ENCODE peak calls at places on chromosomes 11 and 22, in eight cellular contexts. P, H, M, O, I, S, R and X are unnamed samples.

GRCh38 chr22:50361688-50362087 is 18.6 kb downstream of the PPP6R2 start:
- DNase-seq in P (no peak), H (no peak), M (no peak), O (no peak), I (no peak), S (no peak), R (no peak), X (no peak)

GRCh38 chr11:87425391-87425790 is 387.7 kb downstream of the TMEM135 start:
- DNase-seq in P (no peak), H (no peak), M (no peak), O (peak; percentile 59), I (no peak), S (no peak), R (no peak), X (no peak)

GRCh38 chr11:20013346-20014066 is 146.8 kb downstream of the DBX1 start:
- DNase-seq in P (no peak), H (no peak), M (peak; percentile 73), O (peak; percentile 39), I (no peak), S (no peak), R (no peak), X (no peak)

GRCh38 chr11:117232911-117233409 is 489 bp downstream of the RNF214 start:
- DNase-seq in P (no peak), H (no peak), M (no peak), O (no peak), I (no peak), S (peak; percentile 49), R (peak; percentile 83), X (no peak)

GRCh38 chr11:94504689-94505293 is 7.5 kb upstream of the C11orf97 start:
- DNase-seq in P (no peak), H (no peak), M (peak; percentile 43), O (peak; percentile 68), I (peak; percentile 30), S (peak; percentile 74), R (peak; percentile 52), X (peak; percentile 27)

GRCh38 chr11:102256251-102256650 is 61.0 kb upstream of the BIRC3 start:
- DNase-seq in P (no peak), H (no peak), M (no peak), O (peak; percentile 79), I (no peak), S (no peak), R (no peak), X (no peak)

GRCh38 chr11:68867067-68867466 is 25.4 kb upstream of the CPT1A start:
- DNase-seq in P (no peak), H (no peak), M (no peak), O (no peak), I (no peak), S (no peak), R (no peak), X (no peak)

GRCh38 chr22:31287818-31288495 is 4.3 kb downstream of the PIK3IP1 start:
- DNase-seq in P (no peak), H (no peak), M (no peak), O (no peak), I (no peak), S (no peak), R (no peak), X (no peak)

GRCh38 chr22:17381237-17381913 is 12.1 kb downstream of the CECR2 start:
- DNase-seq in P (no peak), H (no peak), M (peak; percentile 24), O (no peak), I (no peak), S (peak; percentile 38), R (no peak), X (no peak)

GRCh38 chr11:26587073-26587472 is 15.0 kb upstream of the MUC15 start:
- DNase-seq in P (no peak), H (no peak), M (no peak), O (no peak), I (no peak), S (no peak), R (no peak), X (no peak)

GRCh38 chr11:35357893-35358292 is 61.5 kb downstream of the SLC1A2 start:
- DNase-seq in P (no peak), H (no peak), M (no peak), O (peak; percentile 81), I (no peak), S (no peak), R (no peak), X (no peak)

GRCh38 chr11:82004537-82005213 is 729.0 kb downstream of the FAM181B start:
- DNase-seq in P (no peak), H (no peak), M (no peak), O (no peak), I (no peak), S (no peak), R (no peak), X (no peak)

GRCh38 chr11:97544401-97544800 is 1154.6 kb downstream of the JRKL start:
- DNase-seq in P (no peak), H (no peak), M (no peak), O (no peak), I (no peak), S (no peak), R (no peak), X (no peak)

GRCh38 chr11:47152953-47153950 is 23.4 kb downstream of the ARFGAP2 start:
- DNase-seq in P (no peak), H (no peak), M (peak; percentile 63), O (peak; percentile 80), I (peak; percentile 65), S (peak; percentile 93), R (peak; percentile 89), X (peak; percentile 89)

GRCh38 chr11:19913893-19914249 is 201.2 kb downstream of the NAV2 start:
- DNase-seq in P (no peak), H (no peak), M (no peak), O (no peak), I (no peak), S (no peak), R (no peak), X (no peak)

GRCh38 chr11:128481135-128481534 is 106.2 kb downstream of the ETS1 start:
- DNase-seq in P (no peak), H (no peak), M (no peak), O (peak; percentile 93), I (no peak), S (no peak), R (no peak), X (no peak)

GRCh38 chr11:104776501-104777170 is 121.6 kb downstream of the CASP12 start:
- DNase-seq in P (no peak), H (no peak), M (no peak), O (peak; percentile 36), I (no peak), S (no peak), R (no peak), X (no peak)

GRCh38 chr11:85874265-85874664 is 19.1 kb downstream of the CCDC83 start:
- DNase-seq in P (no peak), H (no peak), M (no peak), O (peak; percentile 62), I (no peak), S (no peak), R (no peak), X (no peak)

GRCh38 chr22:19880786-19881569 is 26.3 kb upstream of the GNB1L start:
- DNase-seq in P (peak; percentile 57), H (no peak), M (peak; percentile 96), O (peak; percentile 94), I (no peak), S (peak; percentile 99), R (peak; percentile 51), X (peak; percentile 96)

GRCh38 chr11:118621898-118622375 is 14.5 kb downstream of the PHLDB1 start:
- DNase-seq in P (no peak), H (no peak), M (no peak), O (no peak), I (no peak), S (no peak), R (no peak), X (no peak)

GRCh38 chr11:134047586-134047999 is 21.3 kb upstream of the JAM3 start:
- DNase-seq in P (no peak), H (no peak), M (no peak), O (peak; percentile 90), I (no peak), S (no peak), R (no peak), X (peak; percentile 56)

GRCh38 chr11:66970808-66971442 is 4.2 kb upstream of the C11orf86 start:
- DNase-seq in P (peak; percentile 91), H (no peak), M (peak; percentile 95), O (peak; percentile 100), I (peak; percentile 43), S (no peak), R (peak; percentile 8), X (no peak)
- H3K4me3 ChIP-seq in P (no peak overlapping the region), H (no peak overlapping the region), M (no peak overlapping the region), O (no peak overlapping the region), I (no peak overlapping the region), S (no peak overlapping the region), R (no peak overlapping the region), X (no peak overlapping the region)

DNA sequence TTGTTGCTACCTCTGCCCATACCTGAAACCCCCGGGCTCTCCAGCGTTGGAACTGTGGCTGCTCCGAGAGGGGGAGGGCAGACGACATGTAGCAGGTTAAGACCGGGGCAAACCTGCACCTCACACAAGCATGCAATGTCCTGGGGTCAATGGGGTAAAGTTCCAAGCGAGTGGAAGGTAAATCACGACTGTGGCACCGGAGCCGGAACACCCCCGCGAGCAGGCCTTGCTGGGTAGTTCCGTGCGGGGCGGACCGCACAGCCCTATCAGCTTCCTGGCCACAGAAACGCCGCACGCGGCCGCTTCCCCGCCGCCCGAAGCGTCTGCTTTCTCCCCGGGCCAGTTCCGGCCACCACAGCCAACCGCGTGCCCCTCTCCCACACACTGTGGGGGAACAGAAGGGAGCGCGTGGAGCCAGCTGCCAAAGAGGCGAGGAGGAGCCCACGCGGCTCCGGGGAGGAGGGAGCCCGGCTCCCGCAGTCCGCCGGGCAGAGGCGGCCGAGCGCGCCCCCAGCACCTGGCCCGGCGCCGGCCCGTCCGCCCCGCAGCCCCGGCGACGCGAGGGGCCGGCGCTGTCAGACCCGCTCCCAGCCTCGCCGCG is 1.6 kb downstream of the SPTBN2 start:
- DNase-seq in P (no peak), H (no peak), M (no peak), O (peak; percentile 11), I (peak; percentile 16), S (peak; percentile 61), R (peak; percentile 84), X (no peak)
- H3K27me3 ChIP-seq in P (peaks cover 31% of the 10 kb centered on the region), H (peaks cover 28% of the 10 kb centered on the region), M (peaks cover 48% of the 10 kb centered on the region), O (peaks cover 69% of the 10 kb centered on the region), I (peaks cover 63% of the 10 kb centered on the region), S (peaks cover 56% of the 10 kb centered on the region), R (no peaks in the 10 kb centered on the region), X (peaks cover 26% of the 10 kb centered on the region)

DNA sequence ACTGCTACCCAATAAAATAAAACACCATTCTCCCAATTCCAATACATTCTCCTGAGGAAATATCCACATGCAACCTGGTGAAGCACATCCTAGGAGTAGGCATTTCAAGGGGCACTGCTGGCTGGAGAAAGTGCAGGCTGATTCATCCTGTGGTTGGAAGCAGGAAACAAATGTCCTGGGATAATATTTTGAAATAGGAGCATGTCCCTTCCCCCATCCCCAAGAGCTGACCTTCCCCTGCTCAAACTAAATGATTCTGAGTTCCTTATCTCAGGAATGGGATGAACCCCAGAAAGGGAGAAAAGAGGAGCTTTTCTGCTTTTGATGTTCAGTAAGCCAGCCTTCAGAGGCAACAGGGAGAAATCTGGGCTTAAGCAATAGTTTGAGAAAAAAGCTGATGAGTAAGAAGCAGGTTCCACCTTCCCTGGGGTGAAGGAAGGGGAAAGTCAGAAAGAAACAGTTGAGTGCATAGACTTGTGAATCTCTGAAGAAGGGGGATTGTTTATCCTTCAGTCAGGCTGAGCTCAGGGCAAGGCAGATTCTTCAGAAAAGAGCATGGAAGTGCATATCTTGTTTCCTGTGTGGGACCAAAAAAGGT is 19.5 kb upstream of the SPON1 start:
- DNase-seq in P (no peak), H (no peak), M (no peak), O (peak; percentile 24), I (no peak), S (no peak), R (no peak), X (no peak)
- H3K4me3 ChIP-seq in P (no peak overlapping the region), H (no peak overlapping the region), M (no peak overlapping the region), O (no peak overlapping the region), I (no peak overlapping the region), S (no peak overlapping the region), R (no peak overlapping the region), X (no peak overlapping the region)

GRCh38 chr22:49272546-49273125 is 555.0 kb downstream of the BRD1 start:
- DNase-seq in P (no peak), H (no peak), M (no peak), O (no peak), I (no peak), S (no peak), R (no peak), X (no peak)
- H3K27me3 ChIP-seq in P (no peaks in the 10 kb centered on the region), H (no peaks in the 10 kb centered on the region), M (peaks cover 27% of the 10 kb centered on the region), O (no peaks in the 10 kb centered on the region), I (no peaks in the 10 kb centered on the region), S (no peaks in the 10 kb centered on the region), R (no peaks in the 10 kb centered on the region), X (peaks cover 9% of the 10 kb centered on the region)